ENCODE peak calls at places on chromosomes 11 and 22, in ten cellular contexts. One of them, this sample, is unnamed.
A peak's percentile ranks its signal among the peaks of the same experiment; 100 is the strongest.

GRCh38 chr11:65791719-65792213 is 4.9 kb downstream of the OVOL1 start:
- DNase-seq in H9: no peak
- DNase-seq in tibial nerve: no peak
- DNase-seq in nephron progenitor cell: no peak
- DNase-seq in kidney epithelial cell: no peak
- DNase-seq in CD4-positive, alpha-beta T cell: no peak
- DNase-seq in MCF 10A: no peak
- DNase-seq in upper lobe of right lung: peak; percentile 82
- DNase-seq in HCT116: no peak
- DNase-seq in fibroblast of mammary gland: no peak
- DNase-seq in this sample: peak; percentile 46

GRCh38 chr11:45107051-45107450 is 39.4 kb upstream of the PRDM11 start:
- DNase-seq in CD4-positive, alpha-beta T cell: no peak
- DNase-seq in MCF 10A: no peak
- DNase-seq in nephron progenitor cell: no peak
- DNase-seq in tibial nerve: no peak
- DNase-seq in upper lobe of right lung: no peak
- DNase-seq in H9: no peak
- DNase-seq in kidney epithelial cell: no peak
- DNase-seq in HCT116: no peak
- DNase-seq in fibroblast of mammary gland: no peak
- DNase-seq in this sample: no peak

GRCh38 chr11:28697920-28698827 is 590.0 kb downstream of the METTL15 start:
- DNase-seq in fibroblast of mammary gland: peak; percentile 61
- DNase-seq in nephron progenitor cell: peak; percentile 82
- DNase-seq in upper lobe of right lung: peak; percentile 62
- DNase-seq in HCT116: peak; percentile 46
- DNase-seq in tibial nerve: peak; percentile 54
- DNase-seq in kidney epithelial cell: peak; percentile 12
- DNase-seq in H9: peak; percentile 64
- DNase-seq in MCF 10A: peak; percentile 79
- DNase-seq in CD4-positive, alpha-beta T cell: no peak
- DNase-seq in this sample: no peak

GRCh38 chr22:38257170-38257569 is 15.6 kb downstream of the TMEM184B start:
- DNase-seq in HCT116: no peak
- DNase-seq in MCF 10A: no peak
- DNase-seq in kidney epithelial cell: no peak
- DNase-seq in tibial nerve: no peak
- DNase-seq in CD4-positive, alpha-beta T cell: no peak
- DNase-seq in H9: no peak
- DNase-seq in nephron progenitor cell: no peak
- DNase-seq in upper lobe of right lung: no peak
- DNase-seq in fibroblast of mammary gland: peak; percentile 87
- DNase-seq in this sample: no peak

GRCh38 chr11:1445741-1446445 is 40.7 kb downstream of the MOB2 start:
- DNase-seq in tibial nerve: no peak
- DNase-seq in MCF 10A: no peak
- DNase-seq in nephron progenitor cell: no peak
- DNase-seq in CD4-positive, alpha-beta T cell: no peak
- DNase-seq in fibroblast of mammary gland: no peak
- DNase-seq in kidney epithelial cell: no peak
- DNase-seq in HCT116: no peak
- DNase-seq in upper lobe of right lung: no peak
- DNase-seq in H9: no peak
- DNase-seq in this sample: no peak

GRCh38 chr11:2294340-2295290 is 7.1 kb downstream of the C11orf21 start:
- DNase-seq in tibial nerve: peak; percentile 3
- DNase-seq in CD4-positive, alpha-beta T cell: no peak
- DNase-seq in H9: no peak
- DNase-seq in MCF 10A: no peak
- DNase-seq in fibroblast of mammary gland: no peak
- DNase-seq in nephron progenitor cell: no peak
- DNase-seq in kidney epithelial cell: no peak
- DNase-seq in HCT116: no peak
- DNase-seq in upper lobe of right lung: peak; percentile 57
- DNase-seq in this sample: peak; percentile 11

GRCh38 chr11:27373856-27374602 is 11.0 kb upstream of the CCDC34 start:
- DNase-seq in nephron progenitor cell: no peak
- DNase-seq in H9: no peak
- DNase-seq in kidney epithelial cell: no peak
- DNase-seq in HCT116: no peak
- DNase-seq in tibial nerve: no peak
- DNase-seq in fibroblast of mammary gland: no peak
- DNase-seq in MCF 10A: no peak
- DNase-seq in upper lobe of right lung: no peak
- DNase-seq in CD4-positive, alpha-beta T cell: no peak
- DNase-seq in this sample: no peak

GRCh38 chr11:129277216-129277838 is 85.2 kb upstream of the ARHGAP32 start:
- DNase-seq in fibroblast of mammary gland: peak; percentile 18
- DNase-seq in CD4-positive, alpha-beta T cell: no peak
- DNase-seq in H9: no peak
- DNase-seq in MCF 10A: no peak
- DNase-seq in kidney epithelial cell: no peak
- DNase-seq in tibial nerve: no peak
- DNase-seq in nephron progenitor cell: no peak
- DNase-seq in upper lobe of right lung: no peak
- DNase-seq in HCT116: no peak
- DNase-seq in this sample: no peak

GRCh38 chr11:134529212-134530096 is 117.4 kb upstream of the B3GAT1 start:
- DNase-seq in upper lobe of right lung: peak; percentile 53
- DNase-seq in CD4-positive, alpha-beta T cell: no peak
- DNase-seq in kidney epithelial cell: no peak
- DNase-seq in HCT116: no peak
- DNase-seq in tibial nerve: no peak
- DNase-seq in MCF 10A: no peak
- DNase-seq in nephron progenitor cell: no peak
- DNase-seq in fibroblast of mammary gland: no peak
- DNase-seq in H9: peak; percentile 28
- DNase-seq in this sample: peak; percentile 10

GRCh38 chr11:47204633-47204989 is 10.2 kb upstream of the DDB2 start:
- DNase-seq in tibial nerve: no peak
- DNase-seq in fibroblast of mammary gland: peak; percentile 70
- DNase-seq in upper lobe of right lung: no peak
- DNase-seq in kidney epithelial cell: no peak
- DNase-seq in H9: no peak
- DNase-seq in CD4-positive, alpha-beta T cell: no peak
- DNase-seq in MCF 10A: peak; percentile 75
- DNase-seq in nephron progenitor cell: no peak
- DNase-seq in HCT116: no peak
- DNase-seq in this sample: no peak

GRCh38 chr11:14384338-14384737 is 25.4 kb upstream of the RRAS2 start:
- DNase-seq in tibial nerve: peak; percentile 16
- DNase-seq in fibroblast of mammary gland: peak; percentile 92
- DNase-seq in HCT116: no peak
- DNase-seq in MCF 10A: no peak
- DNase-seq in nephron progenitor cell: no peak
- DNase-seq in kidney epithelial cell: no peak
- DNase-seq in CD4-positive, alpha-beta T cell: no peak
- DNase-seq in H9: no peak
- DNase-seq in upper lobe of right lung: no peak
- DNase-seq in this sample: no peak

GRCh38 chr11:65625628-65626342 is 10.2 kb downstream of the PCNX3 start:
- DNase-seq in H9: peak; percentile 61
- DNase-seq in HCT116: no peak
- DNase-seq in upper lobe of right lung: peak; percentile 83
- DNase-seq in nephron progenitor cell: peak; percentile 53
- DNase-seq in kidney epithelial cell: no peak
- DNase-seq in fibroblast of mammary gland: peak; percentile 41
- DNase-seq in tibial nerve: peak; percentile 38
- DNase-seq in MCF 10A: no peak
- DNase-seq in CD4-positive, alpha-beta T cell: peak; percentile 54
- DNase-seq in this sample: peak; percentile 71

GRCh38 chr11:59436169-59436568 is at the start of gene OR5A1:
- DNase-seq in HCT116: no peak
- DNase-seq in fibroblast of mammary gland: no peak
- DNase-seq in nephron progenitor cell: no peak
- DNase-seq in tibial nerve: no peak
- DNase-seq in MCF 10A: no peak
- DNase-seq in CD4-positive, alpha-beta T cell: no peak
- DNase-seq in kidney epithelial cell: no peak
- DNase-seq in H9: no peak
- DNase-seq in upper lobe of right lung: no peak
- DNase-seq in this sample: no peak

GRCh38 chr11:22974251-22974650 is 114.0 kb upstream of the CCDC179 start:
- DNase-seq in upper lobe of right lung: no peak
- DNase-seq in H9: no peak
- DNase-seq in tibial nerve: no peak
- DNase-seq in MCF 10A: no peak
- DNase-seq in CD4-positive, alpha-beta T cell: no peak
- DNase-seq in HCT116: no peak
- DNase-seq in kidney epithelial cell: no peak
- DNase-seq in fibroblast of mammary gland: no peak
- DNase-seq in nephron progenitor cell: no peak
- DNase-seq in this sample: no peak

DNA sequence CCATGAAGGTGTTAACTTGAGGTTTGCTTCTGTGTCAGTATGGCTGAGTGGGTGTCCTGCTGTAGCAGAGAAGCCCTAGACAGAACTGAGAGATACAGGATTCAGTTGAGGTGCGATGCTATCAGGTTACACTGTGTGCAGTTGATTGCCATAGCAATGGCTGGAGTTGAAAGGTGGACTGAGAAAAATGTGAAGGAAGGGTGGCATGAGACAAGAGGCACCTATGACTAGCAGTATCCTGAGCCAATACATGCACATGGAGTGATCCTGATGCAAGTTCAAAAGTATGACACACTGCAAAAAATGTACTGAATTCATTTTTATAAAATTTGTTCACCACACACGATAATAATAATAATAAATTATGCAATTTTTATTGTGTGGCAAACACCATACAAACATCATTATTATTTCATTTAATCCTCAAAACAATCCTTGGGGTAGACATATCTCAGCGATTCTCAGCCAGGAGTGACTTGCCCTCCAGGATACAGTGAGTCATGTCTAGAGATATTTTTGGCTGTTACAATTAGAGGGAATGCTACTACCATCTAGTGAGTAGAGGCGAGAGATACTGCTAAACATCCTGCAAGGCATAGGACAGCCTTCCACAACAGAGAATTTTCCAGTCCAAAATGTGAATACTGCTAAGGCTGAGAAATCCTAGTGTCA is 3.9 kb upstream of the PIWIL4 start:
- DNase-seq in CD4-positive, alpha-beta T cell: no peak
- DNase-seq in kidney epithelial cell: no peak
- DNase-seq in upper lobe of right lung: no peak
- DNase-seq in tibial nerve: no peak
- DNase-seq in MCF 10A: peak; percentile 68
- DNase-seq in H9: no peak
- DNase-seq in fibroblast of mammary gland: peak; percentile 72
- DNase-seq in HCT116: no peak
- DNase-seq in nephron progenitor cell: no peak
- DNase-seq in this sample: no peak
- TF ChIP-seq CTCF in CD4-positive, alpha-beta T cell: no peak
- TF ChIP-seq CTCF in kidney epithelial cell: peak; percentile 29
- TF ChIP-seq CTCF in upper lobe of right lung: no peak
- TF ChIP-seq CTCF in tibial nerve: no peak
- TF ChIP-seq CTCF in MCF 10A: peak; percentile 50
- TF ChIP-seq CTCF in H9: no peak
- TF ChIP-seq CTCF in fibroblast of mammary gland: peak; percentile 39
- TF ChIP-seq CTCF in HCT116: peak; percentile 28
- TF ChIP-seq CTCF in nephron progenitor cell: no peak
- TF ChIP-seq CTCF in this sample: no peak

GRCh38 chr22:34414467-34415440 is 494.5 kb upstream of the LARGE1 start:
- DNase-seq in nephron progenitor cell: peak; percentile 77
- DNase-seq in MCF 10A: no peak
- DNase-seq in HCT116: peak; percentile 4
- DNase-seq in upper lobe of right lung: no peak
- DNase-seq in CD4-positive, alpha-beta T cell: no peak
- DNase-seq in H9: peak; percentile 90
- DNase-seq in kidney epithelial cell: peak; percentile 31
- DNase-seq in fibroblast of mammary gland: peak; percentile 8
- DNase-seq in tibial nerve: no peak
- DNase-seq in this sample: no peak
- TF ChIP-seq CTCF in nephron progenitor cell: peak; percentile 93
- TF ChIP-seq CTCF in MCF 10A: no peak
- TF ChIP-seq CTCF in HCT116: no peak
- TF ChIP-seq CTCF in upper lobe of right lung: peak; percentile 34
- TF ChIP-seq CTCF in CD4-positive, alpha-beta T cell: no peak
- TF ChIP-seq CTCF in H9: peak; percentile 95
- TF ChIP-seq CTCF in kidney epithelial cell: peak; percentile 85
- TF ChIP-seq CTCF in fibroblast of mammary gland: peak; percentile 10
- TF ChIP-seq CTCF in tibial nerve: peak; percentile 11
- TF ChIP-seq CTCF in this sample: no peak

DNA sequence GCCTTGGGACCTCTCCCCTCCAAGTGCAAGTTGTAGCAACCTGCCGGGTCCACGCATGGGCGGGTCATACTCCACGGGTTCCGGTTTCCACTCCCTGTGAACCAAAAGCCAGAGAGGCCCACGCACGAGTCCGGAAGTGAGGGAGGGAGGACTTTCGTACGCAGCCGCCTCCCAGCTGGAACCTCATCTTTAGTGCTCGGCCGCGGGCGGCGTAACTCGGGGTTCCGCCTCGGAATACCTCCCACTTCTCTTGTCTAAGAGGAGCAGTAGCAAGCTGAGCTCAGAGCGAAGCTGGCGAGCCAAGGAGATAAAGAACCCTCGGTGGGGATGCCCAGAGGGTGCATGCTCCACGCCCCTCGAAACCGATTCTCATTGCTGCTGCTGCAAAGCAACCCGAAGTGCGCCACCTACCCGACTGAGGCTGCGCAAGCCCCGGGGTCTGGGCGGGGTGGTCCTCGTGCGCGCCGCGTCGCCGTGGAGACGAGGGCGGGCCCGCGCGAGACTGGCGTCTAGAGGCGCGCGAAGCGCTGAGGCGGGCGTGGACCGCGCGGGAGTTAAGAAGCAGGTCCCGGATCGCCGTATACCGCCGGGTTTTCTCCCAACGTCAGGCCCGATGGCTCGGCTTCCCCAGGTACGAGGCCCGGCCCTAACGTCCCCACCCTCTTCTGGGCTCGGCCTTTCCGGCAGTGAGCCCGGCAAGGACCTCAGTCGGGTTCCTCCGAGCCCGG is at the start of gene SFI1:
- DNase-seq in nephron progenitor cell: peak; percentile 93
- DNase-seq in tibial nerve: peak; percentile 84
- DNase-seq in kidney epithelial cell: no peak
- DNase-seq in H9: peak; percentile 89
- DNase-seq in fibroblast of mammary gland: peak; percentile 81
- DNase-seq in HCT116: peak; percentile 74
- DNase-seq in MCF 10A: peak; percentile 86
- DNase-seq in CD4-positive, alpha-beta T cell: peak; percentile 95
- DNase-seq in upper lobe of right lung: peak; percentile 96
- DNase-seq in this sample: peak; percentile 93
- TF ChIP-seq CTCF in nephron progenitor cell: no peak
- TF ChIP-seq CTCF in tibial nerve: peak; percentile 25
- TF ChIP-seq CTCF in kidney epithelial cell: peak; percentile 17
- TF ChIP-seq CTCF in H9: peak; percentile 54
- TF ChIP-seq CTCF in fibroblast of mammary gland: peak; percentile 12
- TF ChIP-seq CTCF in HCT116: no peak
- TF ChIP-seq CTCF in MCF 10A: peak; percentile 19
- TF ChIP-seq CTCF in CD4-positive, alpha-beta T cell: peak; percentile 37
- TF ChIP-seq CTCF in upper lobe of right lung: peak; percentile 43
- TF ChIP-seq CTCF in this sample: peak; percentile 17

GRCh38 chr11:41665633-41666032 is 206.2 kb upstream of the LRRC4C start:
- DNase-seq in H9: no peak
- DNase-seq in CD4-positive, alpha-beta T cell: no peak
- DNase-seq in HCT116: no peak
- DNase-seq in kidney epithelial cell: no peak
- DNase-seq in tibial nerve: no peak
- DNase-seq in MCF 10A: no peak
- DNase-seq in fibroblast of mammary gland: no peak
- DNase-seq in upper lobe of right lung: no peak
- DNase-seq in nephron progenitor cell: no peak
- DNase-seq in this sample: no peak

GRCh38 chr11:41659990-41660389 is 200.5 kb upstream of the LRRC4C start:
- DNase-seq in MCF 10A: peak; percentile 16
- DNase-seq in CD4-positive, alpha-beta T cell: no peak
- DNase-seq in H9: no peak
- DNase-seq in kidney epithelial cell: no peak
- DNase-seq in nephron progenitor cell: no peak
- DNase-seq in upper lobe of right lung: no peak
- DNase-seq in HCT116: no peak
- DNase-seq in fibroblast of mammary gland: no peak
- DNase-seq in tibial nerve: no peak
- DNase-seq in this sample: no peak

GRCh38 chr11:41660585-41660984 is 201.1 kb upstream of the LRRC4C start:
- DNase-seq in HCT116: no peak
- DNase-seq in nephron progenitor cell: no peak
- DNase-seq in tibial nerve: no peak
- DNase-seq in kidney epithelial cell: no peak
- DNase-seq in CD4-positive, alpha-beta T cell: no peak
- DNase-seq in fibroblast of mammary gland: no peak
- DNase-seq in upper lobe of right lung: no peak
- DNase-seq in MCF 10A: no peak
- DNase-seq in H9: peak; percentile 59
- DNase-seq in this sample: no peak
- TF ChIP-seq CTCF in HCT116: no peak
- TF ChIP-seq CTCF in nephron progenitor cell: no peak
- TF ChIP-seq CTCF in tibial nerve: no peak
- TF ChIP-seq CTCF in kidney epithelial cell: peak; percentile 5
- TF ChIP-seq CTCF in CD4-positive, alpha-beta T cell: no peak
- TF ChIP-seq CTCF in fibroblast of mammary gland: no peak
- TF ChIP-seq CTCF in upper lobe of right lung: no peak
- TF ChIP-seq CTCF in MCF 10A: no peak
- TF ChIP-seq CTCF in H9: peak; percentile 73
- TF ChIP-seq CTCF in this sample: no peak

This sample was measured in natural killer cell.